ENCODE peak calls at places on chromosomes 5 and 9, in four cellular contexts. E is stomach, Q is epithelial cell of esophagus, M is small intestine. V is an unnamed sample.

GRCh38 chr5:111389390-111390082 is 122.8 kb downstream of the STARD4 start:
- DNase-seq in M (no peak), E (no peak), Q (peak; percentile 88), V (no peak)

GRCh38 chr5:173065155-173065554 is 9.0 kb downstream of the CREBRF start:
- DNase-seq in Q (no peak), E (no peak), M (no peak), V (no peak)

GRCh38 chr5:80623911-80624457 is 30.5 kb upstream of the MSH3 start:
- DNase-seq in Q (no peak), M (peak; percentile 45), E (no peak), V (no peak)

GRCh38 chr5:155624597-155625241 is 611.2 kb downstream of the KIF4B start:
- DNase-seq in Q (no peak), E (no peak), M (peak; percentile 69), V (no peak)

GRCh38 chr9:28808042-28808441 is 1234.8 kb upstream of the C9orf72 start:
- DNase-seq in M (no peak), Q (peak; percentile 82), E (no peak), V (no peak)

GRCh38 chr9:2697492-2697891 is 19.8 kb upstream of the KCNV2 start:
- DNase-seq in Q (no peak), E (no peak), M (no peak), V (no peak)

GRCh38 chr9:91197232-91198181 is 164.2 kb downstream of the AUH start:
- DNase-seq in E (peak; percentile 86), Q (peak; percentile 97), M (peak; percentile 98), V (no peak)

GRCh38 chr9:73871636-73872035 is 625.5 kb upstream of the RORB start:
- DNase-seq in M (no peak), E (no peak), Q (no peak), V (no peak)

GRCh38 chr5:7886849-7887460 is 18.0 kb downstream of the MTRR start:
- DNase-seq in Q (peak; percentile 36), M (peak; percentile 60), E (no peak), V (no peak)

GRCh38 chr5:30325795-30326194 is 867.7 kb upstream of the CDH6 start:
- DNase-seq in M (no peak), Q (no peak), E (no peak), V (no peak)

GRCh38 chr5:157076558-157076957 is 17.6 kb upstream of the HAVCR1 start:
- DNase-seq in M (no peak), Q (peak; percentile 13), E (no peak), V (peak; percentile 15)

GRCh38 chr5:168285696-168286095 is 5.7 kb upstream of the WWC1 start:
- DNase-seq in M (no peak), E (no peak), Q (peak; percentile 57), V (no peak)

GRCh38 chr5:168404366-168404765 is 81.9 kb upstream of the RARS1 start:
- DNase-seq in E (no peak), M (no peak), Q (peak; percentile 67), V (no peak)

GRCh38 chr9:136438909-136439549 is 616 bp downstream of the INPP5E start:
- DNase-seq in E (no peak), M (peak; percentile 20), Q (peak; percentile 39), V (no peak)

GRCh38 chr9:93612796-93613154 is 36.4 kb downstream of the PHF2 start:
- DNase-seq in E (no peak), M (no peak), Q (peak; percentile 75), V (no peak)

GRCh38 chr9:89359018-89359417 is 40.7 kb downstream of the SECISBP2 start:
- DNase-seq in M (no peak), Q (no peak), E (no peak), V (peak; percentile 35)

GRCh38 chr5:134563962-134564361 is 38.5 kb downstream of the JADE2 start:
- DNase-seq in M (no peak), Q (no peak), E (no peak), V (no peak)

DNA sequence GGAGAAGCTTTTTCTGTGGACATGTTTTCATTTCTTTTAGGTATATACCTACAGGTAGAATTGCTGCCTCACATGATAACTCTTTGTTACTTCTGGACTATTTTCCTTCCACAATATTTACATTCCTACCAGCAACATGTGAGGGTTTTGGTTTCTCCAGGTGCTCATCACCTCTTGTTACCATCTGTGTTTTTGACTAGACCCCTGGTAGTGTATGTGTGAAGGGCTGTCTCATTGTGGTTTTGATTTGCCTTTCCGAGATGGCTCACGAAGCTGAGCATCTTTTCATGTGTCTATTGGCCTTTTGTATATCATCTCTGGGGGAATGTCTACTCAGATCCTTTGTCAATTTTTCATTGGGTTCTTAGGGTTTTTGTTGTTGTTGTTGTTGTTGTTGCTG is 17.2 kb upstream of the RANBP17 start:
- DNase-seq in M (no peak), E (no peak), Q (no peak), V (no peak)
- H3K4me3 ChIP-seq in M (no peak overlapping the region), E (no peak overlapping the region), Q (no peak overlapping the region), V (no peak overlapping the region)

GRCh38 chr5:136082390-136083193 is 50.1 kb upstream of the SMAD5 start:
- DNase-seq in M (peak; percentile 68), Q (peak; percentile 73), E (peak; percentile 68), V (peak; percentile 47)

GRCh38 chr5:136079195-136079985 is 50.6 kb downstream of the TGFBI start:
- DNase-seq in Q (no peak), M (no peak), E (no peak), V (no peak)

GRCh38 chr5:136080483-136081180 is 51.8 kb downstream of the TGFBI start:
- DNase-seq in M (peak; percentile 81), Q (peak; percentile 83), E (peak; percentile 85), V (peak; percentile 33)

GRCh38 chr5:136081192-136081591 is 51.5 kb upstream of the SMAD5 start:
- DNase-seq in M (no peak), Q (no peak), E (no peak), V (no peak)

DNA sequence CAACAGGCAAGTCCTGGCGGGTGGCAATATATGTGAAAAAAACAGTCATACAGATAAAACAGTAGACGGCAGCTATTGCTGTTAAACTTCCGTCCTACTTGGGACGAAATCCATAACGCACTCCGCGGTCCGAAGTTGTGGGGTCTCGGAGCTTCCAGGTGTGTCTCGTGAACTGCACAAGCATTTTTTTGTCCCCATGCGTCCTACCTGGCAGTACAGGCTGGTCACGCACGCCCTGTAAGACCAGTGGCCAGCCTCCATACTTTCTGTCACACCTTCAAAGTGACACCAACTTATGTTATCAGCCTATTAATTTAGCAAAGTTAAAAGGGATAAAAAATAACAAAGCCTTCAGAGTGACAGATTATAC is 51.3 kb downstream of the TGFBI start:
- DNase-seq in E (no peak), M (no peak), Q (peak; percentile 25), V (no peak)
- H3K4me3 ChIP-seq in E (peak overlapping the region; percentile 28), M (peak overlapping the region; percentile 48), Q (peak overlapping the region; percentile 49), V (peak overlapping the region; percentile 52)

DNA sequence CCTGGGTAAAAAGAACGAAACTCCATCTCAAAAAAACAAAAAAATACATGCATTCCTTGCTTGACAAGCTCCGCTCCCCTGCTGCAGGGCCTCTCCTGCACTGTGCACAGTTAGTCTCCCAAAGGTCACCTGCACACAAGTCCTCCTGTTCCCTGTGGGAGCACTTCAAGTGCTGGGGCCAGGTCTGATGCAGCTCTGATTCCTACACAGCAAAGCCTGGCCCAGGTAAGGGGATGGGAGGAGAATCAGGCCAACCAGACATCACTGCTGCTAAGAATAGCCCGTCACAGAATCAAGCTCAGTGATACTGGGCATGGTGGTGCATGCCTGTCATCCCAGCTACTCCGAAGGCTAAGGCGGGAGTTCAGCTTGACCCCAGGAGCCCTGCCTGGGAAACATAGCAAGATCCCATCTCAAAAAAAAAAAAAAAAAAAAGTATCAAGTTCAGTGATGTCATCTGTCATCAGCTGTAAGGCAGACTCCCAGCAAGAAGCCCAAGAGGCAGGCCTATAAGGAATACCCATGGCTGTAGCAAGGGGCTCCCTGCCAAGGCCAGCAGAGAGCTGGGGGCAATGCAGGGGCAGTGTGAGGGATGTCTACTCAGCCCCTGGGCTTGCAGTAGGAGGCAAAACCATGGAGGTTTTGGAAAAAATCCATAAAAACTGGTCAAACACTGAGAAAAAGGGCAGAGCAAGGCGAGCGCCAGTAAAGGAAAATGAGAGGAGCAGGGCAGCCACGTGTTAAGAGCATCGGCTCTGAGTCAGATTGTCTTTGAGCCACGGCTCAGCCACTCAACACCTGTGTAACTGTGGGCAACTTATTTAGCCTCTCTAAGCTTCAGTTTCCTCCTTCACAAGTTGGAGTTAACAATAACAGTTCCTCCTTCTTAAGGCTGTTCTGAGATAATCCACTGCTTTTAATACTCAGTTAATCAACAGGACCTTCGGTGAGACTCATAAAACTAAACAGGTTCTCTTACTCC is 3.2 kb downstream of the TPM2 start:
- DNase-seq in E (no peak), M (no peak), Q (no peak), V (no peak)
- H3K4me3 ChIP-seq in E (peak overlapping the region; percentile 67), M (no peak overlapping the region), Q (no peak overlapping the region), V (no peak overlapping the region)

GRCh38 chr9:125950880-125951471 is 203.8 kb downstream of the PBX3 start:
- DNase-seq in Q (no peak), M (no peak), E (no peak), V (no peak)
- H3K4me3 ChIP-seq in Q (no peak overlapping the region), M (no peak overlapping the region), E (no peak overlapping the region), V (no peak overlapping the region)

GRCh38 chr9:128088253-128088945 is 20.4 kb downstream of the SLC25A25 start:
- DNase-seq in E (no peak), M (no peak), Q (no peak), V (no peak)

GRCh38 chr9:128091571-128091970 is 23.5 kb downstream of the SLC25A25 start:
- DNase-seq in Q (no peak), E (no peak), M (no peak), V (no peak)

GRCh38 chr9:128093016-128093415 is 25.0 kb downstream of the SLC25A25 start:
- DNase-seq in M (no peak), Q (no peak), E (no peak), V (no peak)

GRCh38 chr9:128092199-128092977 is 24.4 kb downstream of the SLC25A25 start:
- DNase-seq in Q (no peak), E (no peak), M (no peak), V (no peak)

DNA sequence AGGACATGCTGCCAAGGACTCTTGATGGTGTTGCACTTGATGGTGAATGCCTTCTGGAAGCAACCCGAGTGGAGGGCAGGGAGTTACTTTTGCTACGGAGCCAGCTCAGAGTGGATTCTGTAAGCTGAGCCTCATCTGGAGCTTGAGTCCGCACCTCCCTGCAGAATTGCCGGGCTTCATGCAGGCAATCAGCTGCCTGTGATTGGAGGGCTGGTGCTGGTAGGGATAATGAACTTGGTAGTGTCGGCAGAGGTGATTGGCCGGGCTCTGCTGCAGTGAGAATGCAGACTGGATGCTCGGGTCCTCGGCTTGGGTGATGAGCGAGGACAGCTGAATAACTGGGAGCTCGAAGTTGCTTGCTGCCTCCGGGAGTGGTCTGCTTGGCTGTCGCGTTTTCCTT is 23.1 kb downstream of the SLC25A25 start:
- DNase-seq in Q (peak; percentile 45), E (no peak), M (no peak), V (peak; percentile 97)
- H3K4me3 ChIP-seq in Q (no peak overlapping the region), E (no peak overlapping the region), M (no peak overlapping the region), V (peak overlapping the region; percentile 70)

GRCh38 chr5:170467000-170467707 is 36.7 kb upstream of the KCNIP1 start:
- DNase-seq in M (no peak), Q (peak; percentile 92), E (no peak), V (no peak)
- H3K4me3 ChIP-seq in M (no peak overlapping the region), Q (no peak overlapping the region), E (no peak overlapping the region), V (no peak overlapping the region)